ENCODE peak calls at places on chromosomes 4 and X, in four cellular contexts. One of them, this sample, is unnamed.
A peak's percentile ranks its signal among the peaks of the same experiment; 100 is the strongest.

GRCh38 chrX:103453655-103454054 is 65.6 kb downstream of the RAB40A start:
- DNase-seq in kidney epithelial cell: peak; percentile 26
- DNase-seq in suprapubic skin: no peak
- DNase-seq in NCI-H146: no peak
- DNase-seq in this sample: no peak

GRCh38 chrX:103607385-103608304 is at the start of gene TCEAL3:
- DNase-seq in suprapubic skin: peak; percentile 77
- DNase-seq in kidney epithelial cell: no peak
- DNase-seq in NCI-H146: peak; percentile 72
- DNase-seq in this sample: peak; percentile 74

GRCh38 chr4:78764498-78764961 is 11.6 kb upstream of the BMP2K start:
- DNase-seq in suprapubic skin: no peak
- DNase-seq in kidney epithelial cell: no peak
- DNase-seq in NCI-H146: no peak
- DNase-seq in this sample: no peak

GRCh38 chr4:53622739-53623151 is 31.5 kb upstream of the LNX1 start:
- DNase-seq in kidney epithelial cell: no peak
- DNase-seq in suprapubic skin: no peak
- DNase-seq in NCI-H146: no peak
- DNase-seq in this sample: no peak

GRCh38 chr4:48017108-48017527 is 546 bp downstream of the NIPAL1 start:
- DNase-seq in suprapubic skin: peak; percentile 77
- DNase-seq in kidney epithelial cell: peak; percentile 63
- DNase-seq in NCI-H146: peak; percentile 58
- DNase-seq in this sample: peak; percentile 35

GRCh38 chr4:125313497-125313896 is 1.3 kb upstream of the FAT4 start:
- DNase-seq in NCI-H146: peak; percentile 53
- DNase-seq in kidney epithelial cell: peak; percentile 51
- DNase-seq in suprapubic skin: no peak
- DNase-seq in this sample: no peak

GRCh38 chrX:6852869-6853268 is 294.6 kb upstream of the STS start:
- DNase-seq in kidney epithelial cell: no peak
- DNase-seq in suprapubic skin: no peak
- DNase-seq in NCI-H146: peak; percentile 37
- DNase-seq in this sample: no peak

GRCh38 chr4:25913056-25913850 is 767 bp upstream of the SMIM20 start:
- DNase-seq in NCI-H146: peak; percentile 79
- DNase-seq in suprapubic skin: no peak
- DNase-seq in kidney epithelial cell: no peak
- DNase-seq in this sample: peak; percentile 53

GRCh38 chrX:23844502-23845138 is 61.6 kb downstream of the SAT1 start:
- DNase-seq in suprapubic skin: no peak
- DNase-seq in NCI-H146: no peak
- DNase-seq in kidney epithelial cell: no peak
- DNase-seq in this sample: no peak

GRCh38 chr4:65599335-65599734 is 71.0 kb downstream of the EPHA5 start:
- DNase-seq in NCI-H146: no peak
- DNase-seq in kidney epithelial cell: no peak
- DNase-seq in suprapubic skin: no peak
- DNase-seq in this sample: no peak

GRCh38 chrX:139091878-139092277 is 380.4 kb upstream of the FGF13 start:
- DNase-seq in kidney epithelial cell: no peak
- DNase-seq in suprapubic skin: no peak
- DNase-seq in NCI-H146: no peak
- DNase-seq in this sample: no peak

GRCh38 chr4:99403380-99404194 is 31.6 kb downstream of the ADH7 start:
- DNase-seq in NCI-H146: no peak
- DNase-seq in kidney epithelial cell: no peak
- DNase-seq in suprapubic skin: no peak
- DNase-seq in this sample: no peak

GRCh38 chr4:189341881-189342280 is 598.8 kb upstream of the FRG1 start:
- DNase-seq in kidney epithelial cell: no peak
- DNase-seq in suprapubic skin: no peak
- DNase-seq in NCI-H146: no peak
- DNase-seq in this sample: no peak

GRCh38 chr4:3700223-3700622 is 66.0 kb upstream of the ADRA2C start:
- DNase-seq in kidney epithelial cell: no peak
- DNase-seq in NCI-H146: no peak
- DNase-seq in suprapubic skin: peak; percentile 29
- DNase-seq in this sample: no peak

GRCh38 chr4:16875487-16875886 is 23.0 kb downstream of the LDB2 start:
- DNase-seq in kidney epithelial cell: no peak
- DNase-seq in suprapubic skin: no peak
- DNase-seq in NCI-H146: no peak
- DNase-seq in this sample: no peak

GRCh38 chr4:168645933-168646768 is 149.3 kb downstream of the PALLD start:
- DNase-seq in NCI-H146: no peak
- DNase-seq in suprapubic skin: no peak
- DNase-seq in kidney epithelial cell: no peak
- DNase-seq in this sample: peak; percentile 72

GRCh38 chr4:45004847-45005565 is 278.6 kb upstream of the GNPDA2 start:
- DNase-seq in NCI-H146: no peak
- DNase-seq in suprapubic skin: no peak
- DNase-seq in kidney epithelial cell: no peak
- DNase-seq in this sample: no peak

GRCh38 chr4:127905029-127905428 is 24.3 kb downstream of the PLK4 start:
- DNase-seq in NCI-H146: no peak
- DNase-seq in suprapubic skin: no peak
- DNase-seq in kidney epithelial cell: no peak
- DNase-seq in this sample: no peak

GRCh38 chrX:23434356-23434884 is 99.8 kb downstream of the PTCHD1 start:
- DNase-seq in suprapubic skin: peak; percentile 81
- DNase-seq in NCI-H146: no peak
- DNase-seq in kidney epithelial cell: no peak
- DNase-seq in this sample: peak; percentile 87